ENCODE peak calls at places on chromosomes 6 and 20, in four cellular contexts. Z, Y, W and A are unnamed samples. For H3K9me3, the result is how much of the 10 kb centered on the place peaks cover.

GRCh38 chr6:167710521-167710920 is 116.2 kb upstream of the AFDN start:
- DNase-seq in Z (no peak), Y (no peak), W (no peak), A (no peak)

GRCh38 chr20:13424174-13424833 is 203.2 kb downstream of the ISM1 start:
- DNase-seq in Z (no peak), Y (no peak), W (no peak), A (no peak)

GRCh38 chr6:54109611-54110010 is 1.6 kb upstream of the MLIP start:
- DNase-seq in Z (no peak), Y (no peak), W (no peak), A (no peak)

GRCh38 chr6:31559958-31560696 is 12.0 kb upstream of the LTA start:
- DNase-seq in Z (no peak), Y (no peak), W (peak), A (no peak)

GRCh38 chr6:57224769-57225515 is 2.8 kb upstream of the RAB23 start:
- DNase-seq in Z (no peak), Y (no peak), W (no peak), A (no peak)

GRCh38 chr6:109314313-109314712 is 68.0 kb downstream of the CD164 start:
- DNase-seq in Z (no peak), Y (no peak), W (no peak), A (no peak)

GRCh38 chr6:161882196-161882595 is 608.3 kb upstream of the AGPAT4 start:
- DNase-seq in Z (no peak), Y (no peak), W (no peak), A (no peak)

GRCh38 chr6:36927691-36928546 is 26.6 kb upstream of the PI16 start:
- DNase-seq in Z (no peak), Y (no peak), W (no peak), A (no peak)

GRCh38 chr6:140427842-140428241 is 1053.4 kb upstream of the CITED2 start:
- DNase-seq in Z (peak), Y (no peak), W (no peak), A (no peak)

GRCh38 chr6:163773646-163774045 is 359.1 kb downstream of the QKI start:
- DNase-seq in Z (no peak), Y (no peak), W (no peak), A (no peak)

GRCh38 chr6:166942393-166943168 is 13.8 kb downstream of the RNASET2 start:
- DNase-seq in Z (no peak), Y (no peak), W (no peak), A (no peak)

GRCh38 chr20:11443382-11444119 is 474.1 kb upstream of the BTBD3 start:
- DNase-seq in Z (no peak), Y (no peak), W (no peak), A (no peak)

GRCh38 chr20:741620-742019 is 26.7 kb downstream of the SLC52A3 start:
- DNase-seq in Z (no peak), Y (no peak), W (no peak), A (no peak)

GRCh38 chr6:99446076-99446475 is 21.0 kb upstream of the PNISR start:
- DNase-seq in Z (no peak), Y (no peak), W (no peak), A (no peak)

GRCh38 chr20:2483504-2483903 is 12.9 kb upstream of the SNRPB start:
- DNase-seq in Z (no peak), Y (no peak), W (no peak), A (no peak)

GRCh38 chr6:150169609-150170008 is 26.8 kb downstream of the PPP1R14C start:
- DNase-seq in Z (peak), Y (no peak), W (no peak), A (no peak)

GRCh38 chr6:168122011-168122410 is 43.0 kb upstream of the FRMD1 start:
- DNase-seq in Z (no peak), Y (no peak), W (no peak), A (no peak)

GRCh38 chr6:146357578-146358340 is 185.9 kb upstream of the RAB32 start:
- DNase-seq in Z (no peak), Y (no peak), W (no peak), A (no peak)

GRCh38 chr6:24569811-24570210 is 75.0 kb downstream of the ALDH5A1 start:
- DNase-seq in Z (no peak), Y (no peak), W (no peak), A (no peak)

GRCh38 chr6:11700118-11700718 is 78.4 kb downstream of the ADTRP start:
- DNase-seq in Z (peak), Y (no peak), W (no peak), A (no peak)

GRCh38 chr6:159360306-159360705 is 191.1 kb downstream of the FNDC1 start:
- DNase-seq in Z (no peak), Y (no peak), W (no peak), A (no peak)

GRCh38 chr6:115901896-115902295 is 158.8 kb downstream of the FRK start:
- DNase-seq in Z (no peak), Y (no peak), W (no peak), A (no peak)

GRCh38 chr6:26104457-26105108 is 17.4 kb downstream of the HFE start:
- DNase-seq in Z (peak), Y (no peak), W (peak), A (no peak)

GRCh38 chr20:13255356-13255755 is 34.3 kb downstream of the ISM1 start:
- DNase-seq in Z (no peak), Y (no peak), W (no peak), A (no peak)

GRCh38 chr20:39010496-39010895 is 48.4 kb downstream of the DHX35 start:
- DNase-seq in Z (no peak), Y (no peak), W (no peak), A (no peak)

GRCh38 chr6:7745942-7746341 is 20.0 kb downstream of the BMP6 start:
- DNase-seq in Z (no peak), Y (no peak), W (no peak), A (no peak)

GRCh38 chr6:21082091-21082490 is 511.5 kb upstream of the SOX4 start:
- DNase-seq in Z (no peak), Y (no peak), W (no peak), A (no peak)

GRCh38 chr6:136990754-136991153 is 54.0 kb downstream of the IL20RA start:
- DNase-seq in Z (no peak), Y (no peak), W (no peak), A (no peak)

GRCh38 chr6:130115036-130115435 is 96.7 kb downstream of the L3MBTL3 start:
- DNase-seq in Z (no peak), Y (no peak), W (no peak), A (no peak)

GRCh38 chr6:105981888-105982358 is 104.2 kb upstream of the PRDM1 start:
- DNase-seq in Z (no peak), Y (no peak), W (no peak), A (no peak)

GRCh38 chr6:150600302-150601017 is 775 bp downstream of the PLEKHG1 start:
- DNase-seq in Z (peak), Y (peak), W (no peak), A (peak)

GRCh38 chr6:818191-818590 is 125.3 kb upstream of the EXOC2 start:
- DNase-seq in Z (no peak), Y (no peak), W (no peak), A (no peak)

GRCh38 chr20:57505991-57506390 is 18.9 kb downstream of the CTCFL start:
- DNase-seq in Z (no peak), Y (no peak), W (no peak), A (no peak)

DNA sequence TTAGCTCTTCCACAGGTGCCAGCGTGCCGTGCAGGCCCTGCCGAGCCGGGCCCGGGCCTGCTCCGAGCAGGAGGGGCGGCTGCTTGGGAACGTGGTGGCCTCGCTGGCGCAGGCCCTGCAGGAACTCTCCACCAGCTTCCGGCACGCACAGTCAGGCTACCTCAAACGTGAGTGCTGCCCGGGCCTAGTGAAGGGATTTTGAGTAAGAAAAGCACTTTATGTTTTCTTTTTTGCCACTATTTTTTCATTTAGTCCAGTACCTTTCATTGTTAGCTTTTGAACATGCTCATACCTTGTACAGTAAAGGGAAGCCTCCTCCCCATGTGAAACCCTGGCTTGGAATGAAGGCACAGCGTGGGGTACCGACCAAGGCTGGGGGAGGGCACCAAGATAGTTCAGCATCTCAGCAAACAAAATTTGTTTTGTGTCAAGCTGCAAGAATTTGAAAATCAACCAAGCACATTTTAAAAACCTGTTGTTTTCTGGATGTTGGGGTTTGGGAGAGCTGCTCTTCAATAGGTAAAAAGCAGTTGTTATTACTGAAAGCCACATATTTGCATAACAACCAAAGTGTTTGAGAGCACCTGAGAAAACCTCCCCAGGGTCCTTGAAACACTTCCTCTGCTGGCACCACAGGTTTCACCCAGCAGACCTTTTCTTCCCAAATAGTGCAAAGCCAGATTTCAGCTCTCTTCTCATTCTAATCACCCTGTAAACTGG is 18.4 kb downstream of the STX16 start:
- DNase-seq in Z (no peak), Y (no peak), W (no peak), A (no peak)
- H3K27ac ChIP-seq in Z (no peak), Y (no peak), W (no peak), A (no peak)

GRCh38 chr6:143616741-143617140 is 61.0 kb upstream of the PHACTR2 start:
- DNase-seq in Z (no peak), Y (no peak), W (no peak), A (no peak)
- H3K9me3 ChIP-seq in Z (under half), Y (under half), W (under half), A (under half)

DNA sequence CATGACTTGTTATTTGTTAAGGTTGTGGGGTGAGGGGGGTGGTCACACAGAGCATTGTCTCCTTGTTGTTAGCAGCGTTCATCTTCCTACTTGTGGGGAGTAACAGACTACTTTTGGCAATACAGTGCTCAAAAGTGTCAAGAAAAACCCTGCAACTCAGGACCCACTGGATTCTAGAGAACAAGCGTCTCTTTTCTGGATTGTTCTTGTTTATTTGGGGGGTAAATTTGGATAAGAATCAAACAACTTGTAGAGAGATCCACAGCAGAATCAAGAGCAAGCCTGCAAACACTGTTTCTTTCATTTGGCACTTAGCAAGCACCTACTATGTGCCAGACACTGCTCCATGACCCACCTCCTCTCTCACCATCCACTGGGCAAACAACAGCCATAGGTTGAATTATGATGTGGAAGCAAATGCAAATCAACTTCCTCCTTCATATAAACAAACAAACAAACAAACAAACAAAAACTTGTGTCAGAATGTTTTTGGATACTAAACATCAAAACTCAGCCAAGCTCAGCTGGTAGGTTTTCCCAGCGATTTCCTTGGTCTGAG is 4.0 kb upstream of the NR2E1 start:
- DNase-seq in Z (no peak), Y (no peak), W (no peak), A (no peak)
- H3K27ac ChIP-seq in Z (no peak), Y (no peak), W (no peak), A (no peak)

DNA sequence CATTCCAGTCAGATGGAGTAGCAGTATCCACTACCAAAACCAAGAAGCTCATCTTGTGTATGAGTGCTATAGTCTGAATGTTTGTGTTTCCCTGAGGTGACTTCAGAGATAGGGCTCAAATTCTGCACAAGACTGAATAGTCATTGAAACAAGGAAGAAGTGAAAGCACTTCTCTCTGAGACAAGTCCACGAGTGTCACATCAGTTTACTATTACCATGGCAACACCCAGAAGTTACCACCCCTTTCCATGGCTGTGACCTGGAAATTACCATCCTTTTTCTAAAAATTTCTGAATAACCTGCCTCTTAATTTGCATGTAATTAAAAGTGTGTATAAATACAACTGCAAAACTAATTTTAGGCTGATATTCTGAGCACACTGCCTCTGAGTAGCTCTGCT is 682.1 kb upstream of the ADGRB3 start:
- DNase-seq in Z (no peak), Y (no peak), W (no peak), A (no peak)
- H3K9me3 ChIP-seq in Z (under half), Y (under half), W (under half), A (under half)

DNA sequence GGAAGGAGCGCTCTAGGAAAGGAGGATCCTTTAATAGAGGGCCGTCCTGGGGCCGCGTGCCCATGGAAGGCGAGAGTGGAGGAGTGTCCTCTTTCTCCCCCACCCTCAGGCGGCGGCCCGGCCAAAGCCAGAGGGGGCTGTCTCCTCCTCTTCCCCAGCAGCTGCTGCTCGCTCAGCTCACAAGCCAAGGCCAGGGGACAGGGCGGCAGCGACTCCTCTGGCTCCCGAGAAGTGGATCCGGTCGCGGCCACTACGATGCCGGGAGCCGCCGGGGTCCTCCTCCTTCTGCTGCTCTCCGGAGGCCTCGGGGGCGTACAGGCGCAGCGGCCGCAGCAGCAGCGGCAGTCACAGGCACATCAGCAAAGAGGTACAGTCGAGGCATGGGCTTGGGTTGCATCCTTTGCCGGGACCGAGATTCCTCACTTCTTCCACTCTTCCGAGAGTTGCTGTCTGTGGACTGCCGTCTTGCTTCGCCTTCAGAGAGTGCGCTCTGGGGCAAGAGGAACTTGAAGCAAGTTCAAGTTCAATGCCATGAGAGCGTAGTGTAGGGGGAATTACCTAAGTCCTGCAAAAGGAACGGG is at the start of gene LAMA2:
- DNase-seq in Z (no peak), Y (peak), W (no peak), A (peak)
- H3K27ac ChIP-seq in Z (no peak), Y (peak), W (no peak), A (peak)

GRCh38 chr20:16437387-16437990 is 135.8 kb downstream of the KIF16B start:
- DNase-seq in Z (no peak), Y (no peak), W (no peak), A (no peak)
- H3K9me3 ChIP-seq in Z (under half), Y (under half), W (under half), A (under half)

DNA sequence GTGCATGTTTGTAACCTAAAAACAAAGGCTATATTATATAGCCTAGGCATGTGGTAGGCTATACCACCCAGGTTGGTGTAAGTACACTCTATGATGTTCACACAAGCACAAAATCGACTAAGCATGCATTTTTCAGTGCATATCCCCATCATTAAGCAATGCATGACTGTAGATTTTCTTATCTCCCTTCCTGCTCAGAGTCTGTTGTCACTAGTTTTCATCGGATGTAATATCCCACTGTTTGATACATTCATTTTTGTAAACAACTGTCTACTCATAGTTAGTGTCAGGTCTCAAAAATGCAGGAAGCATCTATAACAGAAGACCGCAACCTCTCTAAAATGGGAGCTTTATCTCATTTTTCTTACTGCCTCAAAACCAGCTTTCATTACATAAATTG is 70.7 kb downstream of the GFRAL start:
- DNase-seq in Z (no peak), Y (no peak), W (no peak), A (no peak)
- H3K27ac ChIP-seq in Z (no peak), Y (no peak), W (no peak), A (no peak)

GRCh38 chr6:134873500-134874388 is 76.2 kb downstream of the ALDH8A1 start:
- DNase-seq in Z (no peak), Y (no peak), W (no peak), A (no peak)
- H3K9me3 ChIP-seq in Z (under half), Y (under half), W (under half), A (under half)